ENCODE peak calls at places on chromosome 4, in six cellular contexts. A is suprapubic skin, L is GM23338, E is endothelial cell of umbilical vein, R is breast epithelium, Y is SK-N-SH. F is an unnamed sample.

GRCh38 chr4:106287353-106287969 is 28.5 kb downstream of the TBCK start:
- DNase-seq in Y (no peak), E (peak; percentile 85), A (no peak), L (no peak), R (no peak), F (peak; percentile 35)

GRCh38 chr4:10200869-10201268 is 84.3 kb upstream of the WDR1 start:
- DNase-seq in A (no peak), E (no peak), L (no peak), Y (no peak), R (no peak), F (no peak)

GRCh38 chr4:100929135-100929534 is 411.3 kb upstream of the EMCN start:
- DNase-seq in R (no peak), E (no peak), L (no peak), A (no peak), Y (no peak), F (no peak)

GRCh38 chr4:181525641-181526040 is 717.6 kb upstream of the TENM3 start:
- DNase-seq in Y (no peak), E (no peak), A (no peak), R (no peak), L (no peak), F (no peak)

GRCh38 chr4:58188313-58188712 is 1078.1 kb upstream of the IGFBP7 start:
- DNase-seq in L (no peak), Y (no peak), A (no peak), R (no peak), E (no peak), F (no peak)

GRCh38 chr4:89558147-89558546 is 250.5 kb upstream of the GPRIN3 start:
- DNase-seq in L (peak; percentile 57), R (no peak), Y (no peak), E (no peak), A (no peak), F (no peak)

GRCh38 chr4:18342847-18343246 is 321.3 kb upstream of the LCORL start:
- DNase-seq in E (no peak), A (no peak), Y (no peak), R (no peak), L (no peak), F (no peak)

GRCh38 chr4:3783691-3784306 is 17.6 kb downstream of the ADRA2C start:
- DNase-seq in A (no peak), Y (no peak), E (no peak), L (peak; percentile 80), R (no peak), F (no peak)

GRCh38 chr4:169229571-169230028 is 41.2 kb downstream of the SH3RF1 start:
- DNase-seq in Y (no peak), E (peak; percentile 77), L (no peak), A (no peak), R (no peak), F (no peak)

GRCh38 chr4:100497729-100498250 is 20.0 kb downstream of the EMCN start:
- DNase-seq in Y (no peak), R (no peak), A (no peak), L (no peak), E (peak; percentile 21), F (no peak)

GRCh38 chr4:107379054-107379869 is 340.8 kb downstream of the PAPSS1 start:
- DNase-seq in A (no peak), L (peak; percentile 6), R (no peak), Y (no peak), E (peak; percentile 11), F (no peak)
- TF ChIP-seq CTCF in A (no peak), L (no peak), R (no peak), Y (peak; percentile 61), E (no peak), F (no peak)

DNA sequence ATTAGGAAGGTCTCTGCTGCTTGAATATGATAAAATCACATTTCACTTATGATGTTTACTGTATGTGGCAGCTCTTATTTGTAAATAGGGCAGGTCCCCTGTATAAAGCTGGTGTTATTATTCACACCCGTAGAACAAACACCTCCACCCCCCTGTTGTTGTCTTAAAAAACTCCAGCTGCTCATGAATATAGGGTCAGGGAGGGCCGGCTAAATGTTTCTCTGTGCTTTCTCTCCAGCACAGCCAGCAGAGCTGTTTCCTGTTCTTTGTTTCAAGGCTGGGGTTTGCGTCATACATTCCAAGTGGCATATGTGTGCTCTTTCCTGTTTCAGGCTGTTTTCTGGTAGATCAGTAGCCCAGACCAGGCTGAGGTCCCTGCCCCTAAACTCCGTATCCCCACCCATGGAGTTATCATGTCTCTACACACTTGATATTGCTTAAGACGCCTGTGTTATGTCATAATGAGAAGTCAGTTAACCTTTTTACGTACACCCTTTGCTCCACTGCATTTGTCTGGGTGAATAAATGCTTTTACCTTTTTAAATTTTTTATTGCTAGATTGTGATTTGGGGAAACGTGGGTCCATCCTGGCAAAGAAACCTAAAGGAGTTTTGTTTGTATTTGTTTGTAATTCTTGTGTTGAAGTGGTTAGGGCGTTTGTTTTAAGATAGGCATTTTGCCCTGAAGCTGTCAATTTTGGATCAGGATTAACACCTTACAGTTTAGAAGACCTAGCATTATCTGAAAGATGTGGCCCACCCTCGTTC is 3.2 kb downstream of the KLF3 start:
- DNase-seq in Y (peak; percentile 77), A (peak; percentile 92), L (peak; percentile 97), E (peak; percentile 99), R (no peak), F (peak; percentile 85)
- TF ChIP-seq POLR2AphosphoS5 in Y (peak; percentile 84), A (peak; percentile 28), L (peak; percentile 50), E (peak; percentile 92), R (peak; percentile 90), F (peak; percentile 84)

GRCh38 chr4:56132835-56133234 is 184.1 kb downstream of the CEP135 start:
- DNase-seq in R (no peak), E (no peak), Y (no peak), L (no peak), A (no peak), F (no peak)

GRCh38 chr4:56130609-56131150 is 181.9 kb downstream of the CEP135 start:
- DNase-seq in Y (no peak), L (no peak), R (no peak), A (no peak), E (peak; percentile 26), F (no peak)

GRCh38 chr4:56127698-56128097 is 179.0 kb downstream of the CEP135 start:
- DNase-seq in R (no peak), E (peak; percentile 28), A (no peak), Y (no peak), L (no peak), F (no peak)

GRCh38 chr4:56128231-56128630 is 179.5 kb downstream of the CEP135 start:
- DNase-seq in L (no peak), A (no peak), Y (no peak), E (peak; percentile 38), R (no peak), F (no peak)

DNA sequence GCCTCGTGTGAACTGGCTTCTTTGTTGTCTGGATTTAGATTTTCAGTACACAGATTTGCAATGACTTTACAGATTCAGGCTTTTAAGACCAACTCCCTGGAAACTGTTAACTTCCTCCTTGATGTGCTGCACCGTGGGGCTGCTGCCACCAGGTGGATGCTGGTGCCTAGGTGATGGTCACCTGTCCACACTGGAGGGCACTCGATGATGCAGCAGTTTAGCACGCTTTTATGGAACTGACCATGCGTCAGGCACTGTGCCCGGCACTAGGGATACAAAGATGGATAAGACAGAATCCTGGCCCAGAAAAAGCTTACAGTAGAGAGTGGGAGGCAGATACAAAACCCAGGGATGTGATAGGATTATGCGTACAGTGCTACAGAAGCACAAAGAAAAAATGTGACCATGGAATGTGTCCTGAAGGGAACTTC is 180.7 kb downstream of the CEP135 start:
- DNase-seq in E (no peak), L (peak; percentile 79), A (no peak), Y (no peak), R (no peak), F (no peak)
- TF ChIP-seq CTCF in E (no peak), L (peak; percentile 86), A (no peak), Y (peak; percentile 28), R (no peak), F (peak; percentile 40)

GRCh38 chr4:87010192-87010591 is 75.4 kb downstream of the AFF1 start:
- DNase-seq in L (no peak), Y (no peak), A (no peak), R (no peak), E (peak; percentile 55), F (no peak)

GRCh38 chr4:87012265-87012953 is 77.6 kb downstream of the AFF1 start:
- DNase-seq in E (no peak), Y (no peak), L (no peak), R (no peak), A (no peak), F (no peak)

GRCh38 chr4:87017580-87018061 is 82.8 kb downstream of the AFF1 start:
- DNase-seq in A (no peak), E (no peak), R (no peak), Y (no peak), L (no peak), F (no peak)

GRCh38 chr4:87011340-87012034 is 76.7 kb downstream of the AFF1 start:
- DNase-seq in Y (no peak), R (no peak), A (no peak), E (peak; percentile 93), L (peak; percentile 75), F (no peak)

DNA sequence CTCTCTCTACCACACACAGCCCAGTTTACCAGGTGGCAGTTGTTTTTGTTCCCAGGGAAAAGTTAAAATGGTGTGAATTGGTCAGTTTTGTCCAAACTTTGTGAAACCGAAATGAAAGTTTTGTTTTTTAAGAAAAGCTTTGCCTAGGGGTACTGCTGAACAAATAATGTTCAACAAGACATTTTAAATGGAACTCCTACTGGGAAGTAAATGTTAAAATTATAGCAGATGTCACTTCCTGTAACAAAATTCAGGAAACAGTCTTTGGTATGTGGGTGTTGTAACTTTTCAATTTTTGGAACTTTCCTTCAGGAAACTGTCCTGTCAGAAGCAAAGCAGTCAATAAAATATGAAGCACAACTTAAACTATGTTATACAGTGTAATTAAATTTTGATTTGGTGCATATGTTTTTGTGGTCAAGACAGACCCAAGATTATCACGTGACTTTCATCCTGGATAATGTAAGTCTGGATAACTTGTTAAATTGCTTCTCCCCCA is 79.5 kb downstream of the AFF1 start:
- DNase-seq in Y (no peak), L (no peak), A (no peak), R (no peak), E (peak; percentile 76), F (no peak)
- TF ChIP-seq POLR2AphosphoS5 in Y (no peak), L (no peak), A (no peak), R (no peak), E (no peak), F (no peak)

GRCh38 chr4:41992967-41993857 is 2.9 kb downstream of the SLC30A9 start:
- DNase-seq in L (no peak), Y (no peak), R (no peak), A (no peak), E (no peak), F (no peak)

GRCh38 chr4:41991916-41992767 is 1.8 kb downstream of the SLC30A9 start:
- DNase-seq in Y (no peak), R (no peak), L (no peak), E (no peak), A (no peak), F (no peak)

GRCh38 chr4:41990383-41991111 is at the start of gene SLC30A9:
- DNase-seq in R (peak; percentile 93), L (peak; percentile 98), Y (peak; percentile 96), A (peak; percentile 97), E (peak; percentile 95), F (peak; percentile 96)

GRCh38 chr4:41998019-41998418 is 7.7 kb downstream of the SLC30A9 start:
- DNase-seq in E (no peak), A (no peak), L (no peak), R (no peak), Y (no peak), F (no peak)

GRCh38 chr4:41994461-41994860 is 4.1 kb downstream of the SLC30A9 start:
- DNase-seq in Y (no peak), E (no peak), R (no peak), A (no peak), L (peak; percentile 36), F (no peak)
- TF ChIP-seq CTCF in Y (peak; percentile 15), E (no peak), R (no peak), A (no peak), L (no peak), F (no peak)